ENCODE peak calls at places on chromosome 6, in five cellular contexts. K, V, U, Q and Z are unnamed samples.

GRCh38 chr6:79030023-79030422 is 48.0 kb downstream of the PHIP start:
- DNase-seq in U (no peak), Q (no peak), K (no peak), V (no peak), Z (no peak)

GRCh38 chr6:118709859-118710350 is 58.5 kb upstream of the CEP85L start:
- DNase-seq in U (no peak), Q (peak), V (no peak), K (peak), Z (no peak)

GRCh38 chr6:34914358-34914757 is 25.3 kb downstream of the ANKS1A start:
- DNase-seq in U (no peak), V (no peak), Q (no peak), K (no peak), Z (no peak)

GRCh38 chr6:23320588-23320987 is 751.2 kb downstream of the HDGFL1 start:
- DNase-seq in U (no peak), Q (no peak), K (no peak), V (no peak), Z (no peak)

GRCh38 chr6:24836116-24836515 is 37.4 kb upstream of the ARMH2 start:
- DNase-seq in K (no peak), V (no peak), Q (no peak), U (no peak), Z (no peak)

GRCh38 chr6:35140991-35141720 is at the start of gene TCP11:
- DNase-seq in V (peak), Q (no peak), K (peak), U (peak), Z (no peak)

GRCh38 chr6:10719386-10720228 is 3.3 kb upstream of the TMEM14C start:
- DNase-seq in Q (no peak), K (no peak), V (no peak), U (no peak), Z (peak)

GRCh38 chr6:106084973-106085686 is 1.0 kb upstream of the PRDM1 start:
- DNase-seq in K (no peak), U (no peak), V (no peak), Q (no peak), Z (no peak)

GRCh38 chr6:56902551-56903464 is 52.1 kb upstream of the BEND6 start:
- DNase-seq in V (no peak), K (peak), U (no peak), Q (no peak), Z (peak)

GRCh38 chr6:138204303-138204702 is 14.0 kb downstream of the PBOV1 start:
- DNase-seq in K (no peak), U (no peak), V (no peak), Q (no peak), Z (no peak)

GRCh38 chr6:158780963-158781691 is 38.0 kb downstream of the EZR start:
- DNase-seq in K (no peak), Q (no peak), V (no peak), U (no peak), Z (no peak)

GRCh38 chr6:83221886-83222479 is 28.8 kb downstream of the RWDD2A start:
- DNase-seq in U (no peak), Q (no peak), V (no peak), K (peak), Z (peak)

GRCh38 chr6:7151381-7151780 is 43.6 kb downstream of the RREB1 start:
- DNase-seq in U (no peak), K (peak), V (no peak), Q (no peak), Z (peak)

GRCh38 chr6:1485678-1486077 is 96.3 kb downstream of the FOXF2 start:
- DNase-seq in Q (no peak), K (no peak), U (no peak), V (no peak), Z (no peak)

GRCh38 chr6:56772737-56773184 is 130.1 kb upstream of the DST start:
- DNase-seq in K (no peak), U (no peak), V (no peak), Q (no peak), Z (no peak)

GRCh38 chr6:1679691-1680068 is 70.0 kb downstream of the FOXC1 start:
- DNase-seq in Q (no peak), V (no peak), K (no peak), U (no peak), Z (peak)

GRCh38 chr6:16334671-16335070 is 96.3 kb downstream of the GMPR start:
- DNase-seq in V (no peak), Q (no peak), K (no peak), U (no peak), Z (no peak)

GRCh38 chr6:5260111-5260620 is 584 bp downstream of the LYRM4 start:
- DNase-seq in U (no peak), K (peak), V (peak), Q (no peak), Z (peak)

GRCh38 chr6:41824571-41825569 is 37.4 kb downstream of the TOMM6 start:
- DNase-seq in Q (no peak), K (no peak), V (no peak), U (no peak), Z (no peak)

GRCh38 chr6:12886961-12887775 is 170.6 kb downstream of the PHACTR1 start:
- DNase-seq in Q (no peak), K (no peak), U (peak), V (no peak), Z (no peak)

GRCh38 chr6:134080171-134080795 is 27.9 kb upstream of the SLC2A12 start:
- DNase-seq in K (peak), V (no peak), Q (no peak), U (no peak), Z (no peak)

GRCh38 chr6:156395276-156395675 is 381.9 kb upstream of the ARID1B start:
- DNase-seq in Q (peak), V (no peak), U (no peak), K (no peak), Z (no peak)

GRCh38 chr6:13485923-13486557 is 1.4 kb downstream of the GFOD1 start:
- DNase-seq in V (peak), U (no peak), Q (no peak), K (peak), Z (peak)

GRCh38 chr6:146363838-146364607 is 179.6 kb upstream of the RAB32 start:
- DNase-seq in V (no peak), K (no peak), U (no peak), Q (no peak), Z (no peak)

GRCh38 chr6:136866872-136867416 is 44.6 kb downstream of the PEX7 start:
- DNase-seq in Q (no peak), U (no peak), K (no peak), V (no peak), Z (no peak)

DNA sequence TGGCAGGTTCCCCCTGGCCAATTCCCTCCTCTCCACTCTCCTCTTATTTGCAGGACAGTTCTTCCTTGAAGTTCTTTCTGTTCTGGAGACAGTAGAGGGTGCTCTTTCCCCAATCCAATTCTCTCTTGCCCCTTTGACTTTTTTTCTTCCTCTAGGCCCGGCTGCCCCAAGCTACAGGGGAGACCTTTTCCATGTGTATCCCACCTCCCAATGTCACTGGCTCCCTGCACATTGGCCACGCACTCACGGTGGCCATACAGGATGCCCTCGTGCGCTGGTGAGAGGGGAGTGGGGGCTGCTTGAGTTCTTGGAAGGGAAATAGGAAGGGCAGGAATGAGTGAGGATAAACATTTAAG is 1.5 kb downstream of the VARS2 start:
- DNase-seq in Q (no peak), K (peak), V (peak), U (no peak), Z (peak)
- TF ChIP-seq ATF2 in Q (no peak), K (no peak), V (no peak), U (no peak), Z (peak)

DNA sequence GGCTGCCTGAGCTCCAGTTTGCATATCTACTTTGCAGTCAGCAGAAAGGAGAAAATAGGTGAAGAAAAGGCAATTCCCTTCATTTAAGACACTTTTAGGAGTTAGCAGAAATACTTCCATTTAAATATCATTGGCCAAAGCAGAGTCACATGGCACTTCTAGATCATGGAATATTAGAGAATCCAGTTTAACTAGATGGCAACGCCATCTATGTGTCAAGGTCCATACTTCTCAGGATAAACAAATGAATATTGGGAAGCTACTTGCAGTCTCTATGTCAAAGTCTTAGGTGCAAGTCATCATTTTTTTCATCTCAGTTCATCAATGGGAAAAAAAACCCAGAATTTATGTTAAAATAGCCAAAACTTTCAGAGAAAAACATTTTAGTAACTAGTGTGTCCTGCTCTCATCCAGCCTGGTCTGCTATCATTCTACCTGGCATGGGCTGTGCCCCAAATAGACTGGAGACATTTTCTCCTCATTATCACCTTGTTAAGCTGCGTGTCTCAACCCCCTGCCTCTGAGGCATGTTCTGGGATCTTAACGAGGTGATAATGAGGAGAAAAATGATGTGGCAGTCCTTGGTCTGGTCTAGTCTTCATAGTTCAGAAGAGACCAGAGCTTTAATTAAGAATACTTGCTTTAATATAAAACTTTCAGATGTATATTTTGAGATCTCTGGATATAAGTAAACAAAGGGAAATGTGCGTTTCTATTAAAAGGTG is 227.3 kb downstream of the TBX18 start:
- DNase-seq in K (no peak), V (no peak), U (no peak), Q (no peak), Z (no peak)
- TF ChIP-seq ATF2 in K (no peak), V (no peak), U (no peak), Q (no peak), Z (no peak)

DNA sequence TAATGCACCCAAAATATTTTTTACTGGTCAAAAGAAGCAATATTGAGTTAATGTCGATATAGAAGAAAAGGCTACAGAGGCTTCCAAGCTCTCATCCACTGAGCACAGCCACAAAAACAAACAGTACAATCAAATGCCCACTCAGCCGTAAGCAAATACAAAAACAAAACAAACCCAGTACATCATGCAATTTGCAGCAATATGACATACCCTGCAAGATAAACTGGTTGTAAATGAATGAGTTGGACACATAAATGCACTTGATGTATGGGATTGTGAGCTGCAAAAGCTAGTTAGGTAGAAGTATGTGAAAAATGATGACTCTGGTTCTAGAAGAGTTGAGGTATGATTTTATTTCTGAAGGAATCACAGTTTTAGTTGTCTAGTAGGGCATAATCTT is 83.9 kb downstream of the SESN1 start:
- DNase-seq in V (no peak), Q (no peak), U (no peak), K (no peak), Z (peak)
- TF ChIP-seq ATF2 in V (no peak), Q (no peak), U (no peak), K (no peak), Z (no peak)

DNA sequence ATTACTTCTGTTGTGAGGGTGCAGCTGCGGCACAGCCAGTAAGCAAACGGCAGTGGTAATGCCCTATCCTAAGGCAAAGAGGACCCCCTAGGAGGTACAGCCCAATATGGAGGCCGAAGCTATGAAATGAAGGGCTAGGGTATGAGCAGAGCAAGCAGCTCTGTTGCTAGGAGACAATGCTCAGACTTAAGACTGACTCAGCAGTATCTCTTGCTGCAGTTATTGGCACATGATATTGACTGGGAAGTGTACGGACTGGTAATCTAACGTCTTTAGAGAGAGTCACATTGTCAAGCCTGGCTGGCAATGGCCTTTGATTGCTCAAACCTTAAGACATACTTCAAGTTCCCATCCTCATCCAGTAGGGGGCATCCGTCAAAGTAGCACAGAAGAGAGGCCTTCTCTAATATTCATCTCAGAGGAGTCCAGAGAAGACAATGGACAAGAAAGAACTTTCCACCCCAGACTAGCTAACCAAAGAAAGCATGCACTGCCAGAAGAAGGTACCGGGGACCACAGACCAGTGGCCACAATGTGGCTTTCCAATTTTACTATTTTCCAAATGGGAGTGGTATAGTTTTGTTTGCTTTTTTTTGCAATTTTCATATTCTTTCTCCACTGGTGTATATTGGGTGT is 37.0 kb downstream of the LRFN2 start:
- DNase-seq in K (peak), V (no peak), Q (no peak), U (no peak), Z (peak)
- TF ChIP-seq ATF2 in K (no peak), V (no peak), Q (no peak), U (no peak), Z (no peak)

DNA sequence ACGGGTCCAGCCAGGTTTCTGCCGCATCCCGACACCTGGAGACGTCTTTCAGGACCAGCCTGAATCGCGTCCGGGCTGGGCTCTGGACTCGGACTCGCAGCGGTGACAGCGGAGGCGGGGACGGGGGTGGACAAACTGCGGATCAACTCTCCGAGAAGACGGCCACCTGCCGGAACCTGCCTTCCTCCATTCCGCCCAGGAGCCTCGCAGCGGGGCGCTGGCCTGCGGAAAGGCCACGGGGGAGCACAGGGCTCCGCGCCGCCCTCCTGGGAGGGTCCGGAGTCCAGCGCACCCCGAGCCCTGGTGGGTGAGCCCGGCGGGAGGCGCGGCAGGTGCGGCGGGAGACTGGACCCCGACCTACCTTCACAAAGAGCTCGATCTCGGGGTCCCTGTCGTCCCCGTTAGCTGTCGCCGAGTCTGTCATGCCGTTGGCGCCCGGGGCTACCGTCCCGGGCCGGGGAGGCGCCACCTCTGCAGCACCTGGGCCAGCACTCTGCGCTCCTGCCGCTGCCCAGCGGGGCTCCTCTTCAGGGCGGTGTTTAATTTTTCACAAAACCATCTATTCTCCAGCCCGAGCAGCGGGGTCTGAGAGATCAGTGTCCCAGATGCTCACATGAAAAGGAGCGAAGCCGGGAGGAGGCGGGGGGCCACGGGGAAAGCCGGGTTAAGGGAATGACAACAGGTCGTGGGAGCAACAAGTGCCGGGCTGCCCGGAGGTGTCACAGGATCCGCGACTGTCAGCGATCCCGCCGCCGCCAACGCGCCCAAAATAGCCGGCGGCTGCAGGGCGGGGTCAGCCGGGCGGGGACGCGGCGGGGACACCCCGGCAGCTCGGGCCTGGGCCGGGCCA is at the start of gene CLIC5:
- DNase-seq in Q (no peak), U (peak), K (no peak), V (peak), Z (no peak)
- TF ChIP-seq ATF2 in Q (no peak), U (no peak), K (no peak), V (no peak), Z (no peak)

GRCh38 chr6:80143312-80143960 is 37.0 kb downstream of the BCKDHB start:
- DNase-seq in Q (no peak), V (no peak), U (no peak), K (no peak), Z (no peak)
- TF ChIP-seq ATF2 in Q (no peak), V (no peak), U (no peak), K (no peak), Z (no peak)